ENCODE peak calls at places on chromosome 18, in eight cellular contexts. L is stomach, M is left ventricle myocardium inferior, K is adrenal gland, R is colonic mucosa, X is heart right ventricle, F is endodermal cell, Z is caudate nucleus. S is an unnamed sample.

GRCh38 chr18:67600181-67600631 is 83.7 kb upstream of the DSEL start:
- DNase-seq in R (no peak), M (no peak), X (no peak), Z (no peak), K (no peak), F (no peak), L (no peak), S (peak)

GRCh38 chr18:5543854-5544389 is at the start of gene EPB41L3:
- DNase-seq in R (peak), X (peak), Z (no peak), F (peak), K (peak), M (peak), L (no peak), S (no peak)

GRCh38 chr18:62606106-62606505 is 83.3 kb downstream of the ZCCHC2 start:
- DNase-seq in Z (no peak), M (no peak), X (no peak), F (no peak), K (no peak), R (no peak), L (no peak), S (no peak)

GRCh38 chr18:28854964-28855363 is 678.0 kb upstream of the CDH2 start:
- DNase-seq in X (no peak), F (no peak), Z (no peak), K (no peak), L (no peak), M (no peak), R (no peak), S (no peak)

GRCh38 chr18:69400253-69400975 is at the start of gene DOK6:
- DNase-seq in Z (peak), M (peak), R (peak), X (peak), L (no peak), F (peak), K (peak), S (no peak)

GRCh38 chr18:32072321-32072720 is 19.4 kb upstream of the RNF138 start:
- DNase-seq in L (no peak), K (no peak), Z (no peak), F (no peak), X (no peak), M (no peak), R (no peak), S (no peak)

GRCh38 chr18:37486848-37487247 is 78.8 kb downstream of the CELF4 start:
- DNase-seq in R (no peak), K (no peak), X (no peak), F (no peak), M (no peak), L (no peak), Z (no peak), S (no peak)

GRCh38 chr18:30106356-30106755 is 936.2 kb downstream of the DSC3 start:
- DNase-seq in F (no peak), M (no peak), L (no peak), X (no peak), R (no peak), Z (no peak), K (no peak), S (no peak)

GRCh38 chr18:59006461-59007067 is 133.1 kb upstream of the SEC11C start:
- DNase-seq in X (no peak), K (no peak), Z (no peak), M (no peak), F (peak), R (no peak), L (no peak), S (no peak)

GRCh38 chr18:44789704-44790103 is 109.0 kb downstream of the SETBP1 start:
- DNase-seq in L (no peak), Z (no peak), R (no peak), K (no peak), X (peak), F (no peak), M (no peak), S (no peak)

GRCh38 chr18:7822435-7823425 is 255.6 kb downstream of the PTPRM start:
- DNase-seq in F (peak), K (peak), Z (no peak), X (peak), M (peak), L (no peak), R (no peak), S (no peak)

GRCh38 chr18:48955528-48956261 is 4.9 kb upstream of the SMAD7 start:
- DNase-seq in L (peak), F (peak), M (no peak), R (no peak), X (peak), K (peak), Z (no peak), S (no peak)
- H3K27ac ChIP-seq in L (peak), F (no peak), M (peak), R (peak), X (peak), K (no peak), Z (no peak), S (peak)

DNA sequence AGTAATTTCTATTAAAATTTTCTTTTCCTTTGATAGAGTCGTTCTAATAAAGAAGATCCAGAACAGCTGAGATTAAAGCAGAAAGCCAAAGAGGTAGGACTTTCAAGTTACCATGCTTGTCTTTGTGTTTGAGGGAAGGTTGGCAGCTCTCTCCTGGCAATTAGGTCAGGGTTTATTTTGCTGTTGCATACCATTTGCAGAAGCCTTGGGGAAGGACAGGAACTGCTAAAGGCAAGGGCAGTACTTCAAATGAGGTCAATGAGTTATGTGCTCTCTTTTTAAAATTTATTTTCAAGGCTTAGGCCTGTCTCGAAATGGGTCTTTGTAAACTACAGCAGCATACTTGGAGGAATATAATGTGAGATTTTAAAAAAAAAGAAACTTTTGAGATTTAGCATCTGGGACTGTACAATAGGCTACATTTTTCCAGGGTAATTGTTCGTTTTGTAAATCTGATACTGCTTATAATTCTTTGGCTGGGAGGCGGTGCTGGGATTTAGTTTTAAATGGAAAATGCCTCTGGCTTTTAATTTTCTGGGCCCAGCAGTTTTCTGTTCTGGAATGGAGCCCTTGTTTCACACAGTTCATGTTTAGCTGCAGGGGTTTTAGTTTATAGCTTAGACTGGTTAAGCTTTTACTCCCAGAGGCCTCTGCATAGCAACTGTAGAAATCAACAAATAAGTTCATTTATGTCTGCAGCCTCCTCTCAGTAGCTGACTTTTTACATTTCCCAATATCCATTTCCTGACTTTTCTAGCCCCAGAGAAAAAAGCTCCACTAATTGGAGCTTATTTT is 109.1 kb downstream of the TAF4B start:
- DNase-seq in R (no peak), Z (no peak), L (no peak), X (no peak), K (peak), F (no peak), M (no peak), S (no peak)
- H3K27ac ChIP-seq in R (no peak), Z (peak), L (no peak), X (no peak), K (peak), F (peak), M (peak), S (no peak)

DNA sequence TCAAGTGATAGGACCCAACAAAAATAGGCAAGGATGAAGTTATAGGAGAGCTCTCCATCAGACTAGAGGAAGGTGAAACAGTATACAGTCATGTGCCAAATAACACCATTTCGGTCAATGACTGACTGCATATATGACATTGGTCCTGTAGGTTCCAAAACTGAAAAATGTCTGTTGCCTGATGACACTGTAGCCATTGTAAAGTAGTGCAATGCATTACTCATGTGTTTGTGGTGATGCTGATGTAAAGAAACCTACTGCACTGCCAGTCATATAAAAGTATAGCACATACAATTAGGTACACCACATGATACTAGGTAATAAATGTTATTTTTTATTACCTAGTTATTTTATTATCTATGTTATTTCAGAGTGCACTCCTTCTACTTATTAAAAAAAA is 147.9 kb downstream of the GREB1L start:
- DNase-seq in X (no peak), R (no peak), Z (no peak), K (no peak), M (no peak), F (no peak), L (no peak), S (peak)
- H3K27ac ChIP-seq in X (no peak), R (no peak), Z (no peak), K (no peak), M (no peak), F (no peak), L (no peak), S (no peak)

GRCh38 chr18:48076461-48076860 is 146.0 kb upstream of the SMAD2 start:
- DNase-seq in X (no peak), K (no peak), Z (no peak), L (no peak), R (no peak), F (no peak), M (no peak), S (no peak)
- H3K27ac ChIP-seq in X (no peak), K (no peak), Z (no peak), L (no peak), R (no peak), F (no peak), M (no peak), S (no peak)

GRCh38 chr18:39764848-39765247 is 2190.2 kb upstream of the PIK3C3 start:
- DNase-seq in R (no peak), K (no peak), F (no peak), M (no peak), X (no peak), L (no peak), Z (no peak), S (no peak)
- H3K27ac ChIP-seq in R (no peak), K (no peak), F (no peak), M (no peak), X (no peak), L (no peak), Z (no peak), S (no peak)

DNA sequence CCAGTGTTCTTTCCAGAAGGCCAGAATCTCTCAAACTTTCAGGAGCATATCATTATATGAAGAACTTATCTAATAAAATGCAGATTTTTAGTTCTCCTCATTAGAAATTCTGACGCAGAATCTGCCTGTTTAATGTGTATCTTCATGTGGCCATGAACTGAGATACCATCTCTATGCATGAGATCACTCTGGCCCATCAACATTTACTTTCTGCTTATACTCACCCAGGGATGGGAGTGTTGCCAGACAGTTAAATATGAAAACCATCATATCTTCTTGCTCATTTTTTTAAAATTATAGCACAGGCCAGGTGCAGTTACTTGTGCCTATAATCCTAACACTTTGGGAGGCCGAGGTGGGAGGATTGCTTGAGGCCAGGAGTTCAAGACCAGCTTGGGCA is 60.4 kb downstream of the MAPK4 start:
- DNase-seq in Z (no peak), M (no peak), R (no peak), X (no peak), F (no peak), K (no peak), L (no peak), S (no peak)
- H3K27ac ChIP-seq in Z (no peak), M (no peak), R (no peak), X (no peak), F (no peak), K (no peak), L (no peak), S (no peak)

S was measured in epithelial cell of prostate.